ENCODE peak calls at places on chromosomes 3 and 15, in ten cellular contexts. T, Y, R, O, M, I, V, N, B and C are unnamed samples.

GRCh38 chr3:90092994-90093393 is 985.6 kb downstream of the EPHA3 start:
- DNase-seq in Y (peak), M (no peak), B (no peak), O (no peak), I (no peak), T (peak), V (peak), N (no peak), R (peak), C (no peak)

GRCh38 chr3:173733029-173733652 is 335.6 kb downstream of the NLGN1 start:
- DNase-seq in R (peak), N (no peak), T (no peak), V (peak), I (no peak), O (no peak), B (peak), Y (peak), M (no peak), C (no peak)

GRCh38 chr3:8752832-8753231 is 16.6 kb downstream of the OXTR start:
- DNase-seq in T (no peak), V (no peak), Y (no peak), B (no peak), O (no peak), I (no peak), N (no peak), M (no peak), R (no peak), C (no peak)

GRCh38 chr15:77825546-77825945 is 192.8 kb upstream of the LINGO1 start:
- DNase-seq in Y (no peak), B (no peak), V (no peak), N (no peak), I (no peak), R (no peak), M (no peak), T (no peak), O (no peak), C (no peak)

GRCh38 chr3:114809668-114810413 is 337.2 kb downstream of the ZBTB20 start:
- DNase-seq in B (no peak), Y (no peak), O (no peak), R (peak), M (no peak), I (no peak), N (peak), T (peak), V (peak), C (no peak)

GRCh38 chr3:8589880-8590556 is 54.6 kb downstream of the SSUH2 start:
- DNase-seq in V (peak), I (no peak), R (peak), O (no peak), N (no peak), T (peak), B (no peak), M (no peak), Y (peak), C (no peak)

GRCh38 chr15:74621546-74621920 is 5.9 kb downstream of the CLK3 start:
- DNase-seq in T (no peak), R (no peak), Y (no peak), N (no peak), B (no peak), O (no peak), M (no peak), I (no peak), V (no peak), C (no peak)

GRCh38 chr3:6806991-6807390 is 53.9 kb upstream of the GRM7 start:
- DNase-seq in O (no peak), M (no peak), T (peak), R (no peak), B (no peak), I (no peak), Y (no peak), N (no peak), V (peak), C (no peak)

GRCh38 chr3:81352867-81353266 is 408.6 kb downstream of the GBE1 start:
- DNase-seq in N (no peak), R (peak), Y (peak), M (no peak), O (no peak), B (no peak), T (peak), I (no peak), V (peak), C (no peak)

GRCh38 chr3:12553921-12554391 is 2.9 kb upstream of the MKRN2 start:
- DNase-seq in B (no peak), T (peak), R (peak), N (no peak), M (no peak), V (peak), I (no peak), O (peak), Y (peak), C (no peak)

GRCh38 chr15:27268923-27269322 is 297.9 kb downstream of the GABRG3 start:
- DNase-seq in T (no peak), M (no peak), V (peak), Y (no peak), R (no peak), B (no peak), N (no peak), I (no peak), O (no peak), C (no peak)

GRCh38 chr15:55407631-55407948 is 569 bp downstream of the CCPG1 start:
- DNase-seq in R (peak), V (no peak), I (peak), O (no peak), Y (no peak), M (no peak), B (no peak), N (no peak), T (peak), C (no peak)

GRCh38 chr3:129039271-129040038 is 21.1 kb upstream of the GP9 start:
- DNase-seq in O (no peak), B (no peak), V (no peak), M (no peak), I (no peak), Y (no peak), N (no peak), R (no peak), T (no peak), C (no peak)

GRCh38 chr3:9779721-9780450 is 10.1 kb upstream of the CAMK1 start:
- DNase-seq in I (no peak), T (no peak), B (no peak), Y (no peak), R (no peak), V (no peak), N (peak), M (no peak), O (no peak), C (no peak)

GRCh38 chr3:161150001-161150525 is 44.9 kb upstream of the B3GALNT1 start:
- DNase-seq in R (peak), Y (no peak), I (no peak), M (no peak), N (no peak), O (no peak), T (peak), V (peak), B (no peak), C (no peak)

GRCh38 chr3:187798531-187799520 is 53.6 kb upstream of the BCL6 start:
- DNase-seq in N (no peak), T (no peak), B (no peak), I (no peak), Y (no peak), R (no peak), V (no peak), M (no peak), O (no peak), C (no peak)

GRCh38 chr3:197736010-197736490 is 654 bp downstream of the RUBCN start:
- DNase-seq in T (no peak), V (no peak), M (peak), R (peak), N (peak), Y (peak), B (no peak), I (peak), O (no peak), C (no peak)

GRCh38 chr3:82641701-82642100 is 880.3 kb upstream of the GBE1 start:
- DNase-seq in O (no peak), R (peak), B (no peak), N (no peak), V (peak), I (no peak), Y (no peak), T (peak), M (no peak), C (no peak)

GRCh38 chr3:194761384-194761783 is 75.7 kb downstream of the FAM43A start:
- DNase-seq in N (no peak), Y (no peak), I (no peak), B (no peak), O (peak), T (no peak), M (no peak), R (no peak), V (no peak), C (no peak)

GRCh38 chr3:151976211-151977050 is 103.0 kb downstream of the SUCNR1 start:
- DNase-seq in N (no peak), M (no peak), T (peak), V (peak), R (peak), I (peak), B (peak), O (no peak), Y (peak), C (no peak)

GRCh38 chr3:13141183-13141582 is 68.0 kb upstream of the IQSEC1 start:
- DNase-seq in O (no peak), M (no peak), T (no peak), V (no peak), B (no peak), N (no peak), R (no peak), Y (no peak), I (no peak), C (no peak)

GRCh38 chr3:62051506-62051905 is 321.8 kb downstream of the FEZF2 start:
- DNase-seq in N (no peak), O (no peak), M (no peak), T (no peak), Y (peak), V (peak), I (no peak), B (no peak), R (peak), C (no peak)

GRCh38 chr3:143122608-143123352 is 3.2 kb downstream of the CHST2 start:
- DNase-seq in I (no peak), V (no peak), B (no peak), T (no peak), R (peak), N (peak), M (no peak), O (no peak), Y (no peak), C (no peak)

GRCh38 chr3:143122089-143122430 is 2.5 kb downstream of the CHST2 start:
- DNase-seq in N (no peak), R (no peak), M (no peak), Y (no peak), B (no peak), I (no peak), O (no peak), T (no peak), V (no peak), C (no peak)

GRCh38 chr3:143120716-143121239 is 1.2 kb downstream of the CHST2 start:
- DNase-seq in Y (peak), I (peak), O (no peak), V (peak), T (no peak), N (peak), B (no peak), R (peak), M (peak), C (peak)

GRCh38 chr3:143119974-143120715 is 574 bp downstream of the CHST2 start:
- DNase-seq in Y (peak), I (peak), O (peak), T (no peak), M (peak), N (peak), R (peak), B (no peak), V (peak), C (no peak)

GRCh38 chr3:143121240-143122088 is 1.9 kb downstream of the CHST2 start:
- DNase-seq in I (peak), N (peak), T (no peak), R (peak), Y (peak), M (peak), V (peak), O (peak), B (no peak), C (peak)
- TF ChIP-seq CTCF in I (peak), N (peak), T (peak), R (peak), Y (peak), M (peak), V (peak), O (peak), B (peak), C (no peak)

DNA sequence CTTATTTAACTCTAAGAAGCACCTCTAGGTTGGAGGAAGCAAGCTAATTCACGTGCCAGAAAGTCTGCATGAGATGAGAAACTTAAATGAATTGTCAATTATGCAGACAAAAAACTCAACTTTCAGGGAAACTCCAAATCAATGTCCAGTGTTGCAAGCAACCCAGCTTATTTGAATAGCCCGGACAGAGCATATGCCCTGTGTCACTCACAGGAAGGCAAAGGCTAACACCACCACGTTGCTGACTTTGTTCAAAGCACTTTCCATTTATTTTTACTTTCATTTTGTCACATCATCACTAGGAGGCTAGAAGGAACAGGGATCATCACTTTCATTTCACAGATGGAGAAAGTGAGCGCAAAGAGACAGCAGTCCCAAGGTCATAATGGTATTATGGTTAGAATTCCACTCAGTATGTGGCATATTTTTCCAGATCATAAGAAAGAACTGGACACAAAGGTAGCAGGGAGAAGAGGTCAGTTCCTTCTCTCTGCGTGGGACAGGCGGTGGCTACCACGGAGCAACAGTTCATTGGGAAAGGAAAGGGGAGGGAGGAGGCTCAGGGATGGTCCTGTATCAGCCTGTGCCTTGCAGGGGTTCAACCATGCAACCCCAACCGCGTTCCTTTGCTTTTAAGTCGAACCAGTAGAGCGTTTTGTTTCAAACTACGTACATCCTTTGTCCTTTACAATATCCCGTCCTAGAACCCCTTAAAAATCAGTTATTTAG is 1.2 kb downstream of the HEG1 start:
- DNase-seq in I (peak), R (peak), Y (peak), T (peak), V (peak), B (no peak), M (no peak), O (peak), N (peak), C (no peak)
- TF ChIP-seq CTCF in I (no peak), R (peak), Y (peak), T (no peak), V (peak), B (no peak), M (peak), O (peak), N (no peak), C (no peak)

GRCh38 chr15:89442671-89443307 is 53.6 kb downstream of the RHCG start:
- DNase-seq in B (no peak), R (peak), Y (peak), O (no peak), V (no peak), N (peak), I (peak), M (no peak), T (no peak), C (peak)

GRCh38 chr15:89441295-89441762 is 55.1 kb downstream of the RHCG start:
- DNase-seq in O (no peak), T (no peak), R (no peak), B (no peak), M (no peak), N (peak), I (no peak), Y (no peak), V (no peak), C (no peak)

GRCh38 chr15:89439764-89440163 is 56.6 kb downstream of the RHCG start:
- DNase-seq in Y (no peak), I (no peak), N (no peak), R (no peak), T (no peak), O (no peak), M (no peak), B (no peak), V (no peak), C (no peak)

GRCh38 chr15:89444241-89444797 is 52.1 kb downstream of the RHCG start:
- DNase-seq in R (no peak), I (no peak), M (no peak), V (no peak), N (no peak), B (no peak), O (no peak), T (no peak), Y (no peak), C (no peak)

GRCh38 chr15:89442155-89442554 is 54.2 kb downstream of the RHCG start:
- DNase-seq in B (no peak), M (no peak), R (no peak), T (no peak), O (no peak), V (no peak), I (no peak), Y (no peak), N (no peak), C (no peak)
- TF ChIP-seq CTCF in B (no peak), M (no peak), R (no peak), T (no peak), O (no peak), V (no peak), I (no peak), Y (no peak), N (no peak), C (no peak)

GRCh38 chr15:100911086-100911485 is 8.1 kb upstream of the LRRK1 start:
- DNase-seq in N (no peak), T (no peak), O (no peak), R (no peak), V (no peak), B (no peak), M (no peak), Y (no peak), I (no peak), C (no peak)

GRCh38 chr15:100909582-100909981 is 9.6 kb upstream of the LRRK1 start:
- DNase-seq in I (no peak), O (no peak), V (no peak), M (no peak), T (no peak), B (no peak), N (no peak), R (no peak), Y (no peak), C (no peak)

GRCh38 chr15:100910556-100910955 is 8.6 kb upstream of the LRRK1 start:
- DNase-seq in V (no peak), T (no peak), Y (no peak), O (no peak), I (no peak), M (no peak), N (no peak), B (no peak), R (no peak), C (no peak)

GRCh38 chr15:100908466-100908865 is 10.7 kb upstream of the LRRK1 start:
- DNase-seq in I (no peak), T (no peak), N (no peak), B (no peak), O (no peak), R (no peak), V (no peak), Y (no peak), M (no peak), C (no peak)

GRCh38 chr15:100910119-100910518 is 9.0 kb upstream of the LRRK1 start:
- DNase-seq in T (no peak), O (no peak), Y (no peak), I (no peak), R (no peak), V (no peak), M (no peak), B (no peak), N (no peak), C (no peak)
- TF ChIP-seq CTCF in T (peak), O (peak), Y (peak), I (peak), R (peak), V (peak), M (no peak), B (peak), N (peak), C (peak)

DNA sequence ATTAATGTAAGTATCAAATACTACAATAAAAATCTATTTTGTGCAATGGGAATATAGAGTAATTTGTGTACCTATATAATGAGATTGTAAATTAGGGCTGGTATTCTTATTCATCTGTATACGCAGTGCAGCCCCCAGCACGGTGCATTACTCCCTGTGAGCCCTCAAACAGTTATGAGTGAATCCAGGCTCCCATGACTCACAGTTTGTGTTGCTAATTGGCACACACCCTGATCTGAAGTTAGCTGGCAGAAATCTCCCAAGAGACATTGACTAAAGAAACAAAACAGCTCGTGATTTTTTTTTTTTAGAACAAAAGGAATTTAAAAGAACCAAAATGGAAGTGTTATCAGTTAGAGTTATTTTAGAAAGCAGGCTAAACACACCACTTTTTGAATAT is 15.7 kb downstream of the GK5 start:
- DNase-seq in Y (peak), O (peak), I (no peak), N (no peak), R (peak), V (peak), B (no peak), T (peak), M (no peak), C (no peak)
- TF ChIP-seq CTCF in Y (no peak), O (no peak), I (no peak), N (no peak), R (no peak), V (no peak), B (no peak), T (no peak), M (no peak), C (no peak)